ENCODE peak calls at places on chromosomes 1 and 21, in nine cellular contexts. One of them, this sample, is unnamed. For H3K36me3, the result is how much of the 10 kb centered on the place peaks cover.

GRCh38 chr21:34796518-34797201 is 127.9 kb downstream of the CLIC6 start:
- DNase-seq in colonic mucosa: peak
- DNase-seq in MG63: no peak
- DNase-seq in mesendoderm: peak
- DNase-seq in aorta: no peak
- DNase-seq in PC-3: peak
- DNase-seq in adrenal gland: no peak
- DNase-seq in hepatocyte: peak
- DNase-seq in IMR-90: no peak
- DNase-seq in this sample: peak

GRCh38 chr21:31213787-31214186 is 130.3 kb downstream of the TIAM1 start:
- DNase-seq in MG63: no peak
- DNase-seq in aorta: no peak
- DNase-seq in IMR-90: no peak
- DNase-seq in PC-3: peak
- DNase-seq in adrenal gland: no peak
- DNase-seq in colonic mucosa: no peak
- DNase-seq in hepatocyte: no peak
- DNase-seq in mesendoderm: no peak
- DNase-seq in this sample: no peak

GRCh38 chr1:216533786-216534185 is 110.5 kb upstream of the USH2A start:
- DNase-seq in IMR-90: no peak
- DNase-seq in adrenal gland: no peak
- DNase-seq in colonic mucosa: no peak
- DNase-seq in aorta: no peak
- DNase-seq in PC-3: no peak
- DNase-seq in hepatocyte: no peak
- DNase-seq in mesendoderm: no peak
- DNase-seq in MG63: no peak
- DNase-seq in this sample: no peak

GRCh38 chr1:244945109-244945671 is 80.8 kb upstream of the HNRNPU start:
- DNase-seq in IMR-90: no peak
- DNase-seq in MG63: no peak
- DNase-seq in PC-3: no peak
- DNase-seq in aorta: no peak
- DNase-seq in mesendoderm: no peak
- DNase-seq in adrenal gland: no peak
- DNase-seq in colonic mucosa: no peak
- DNase-seq in hepatocyte: no peak
- DNase-seq in this sample: no peak

GRCh38 chr1:169529068-169529642 is 43.4 kb upstream of the SLC19A2 start:
- DNase-seq in mesendoderm: peak
- DNase-seq in IMR-90: no peak
- DNase-seq in adrenal gland: no peak
- DNase-seq in colonic mucosa: peak
- DNase-seq in MG63: peak
- DNase-seq in PC-3: peak
- DNase-seq in aorta: no peak
- DNase-seq in hepatocyte: peak
- DNase-seq in this sample: no peak

GRCh38 chr21:26093094-26093493 is 77.5 kb downstream of the APP start:
- DNase-seq in PC-3: peak
- DNase-seq in hepatocyte: no peak
- DNase-seq in colonic mucosa: no peak
- DNase-seq in aorta: no peak
- DNase-seq in mesendoderm: no peak
- DNase-seq in IMR-90: peak
- DNase-seq in adrenal gland: no peak
- DNase-seq in MG63: no peak
- DNase-seq in this sample: no peak

GRCh38 chr21:45279446-45280177 is 8.1 kb downstream of the POFUT2 start:
- DNase-seq in hepatocyte: no peak
- DNase-seq in MG63: no peak
- DNase-seq in mesendoderm: no peak
- DNase-seq in aorta: no peak
- DNase-seq in PC-3: no peak
- DNase-seq in adrenal gland: peak
- DNase-seq in colonic mucosa: no peak
- DNase-seq in IMR-90: no peak
- DNase-seq in this sample: peak

GRCh38 chr1:150516616-150517015 is 1.1 kb downstream of the FALEC start:
- DNase-seq in hepatocyte: no peak
- DNase-seq in PC-3: no peak
- DNase-seq in mesendoderm: no peak
- DNase-seq in IMR-90: no peak
- DNase-seq in MG63: no peak
- DNase-seq in adrenal gland: no peak
- DNase-seq in aorta: no peak
- DNase-seq in colonic mucosa: no peak
- DNase-seq in this sample: no peak

GRCh38 chr1:44828841-44829440 is 14.1 kb downstream of the PTCH2 start:
- DNase-seq in MG63: no peak
- DNase-seq in colonic mucosa: no peak
- DNase-seq in hepatocyte: no peak
- DNase-seq in PC-3: no peak
- DNase-seq in IMR-90: no peak
- DNase-seq in aorta: peak
- DNase-seq in mesendoderm: no peak
- DNase-seq in adrenal gland: no peak
- DNase-seq in this sample: no peak

GRCh38 chr1:218656301-218657037 is 311.3 kb downstream of the TGFB2 start:
- DNase-seq in colonic mucosa: no peak
- DNase-seq in IMR-90: no peak
- DNase-seq in PC-3: peak
- DNase-seq in adrenal gland: no peak
- DNase-seq in mesendoderm: no peak
- DNase-seq in MG63: peak
- DNase-seq in aorta: no peak
- DNase-seq in hepatocyte: no peak
- DNase-seq in this sample: no peak

GRCh38 chr1:66298427-66298826 is 235.5 kb upstream of the SGIP1 start:
- DNase-seq in adrenal gland: no peak
- DNase-seq in PC-3: peak
- DNase-seq in aorta: no peak
- DNase-seq in mesendoderm: no peak
- DNase-seq in IMR-90: no peak
- DNase-seq in colonic mucosa: peak
- DNase-seq in MG63: no peak
- DNase-seq in hepatocyte: no peak
- DNase-seq in this sample: no peak

GRCh38 chr1:119779869-119780356 is 11.2 kb upstream of the HMGCS2 start:
- DNase-seq in mesendoderm: peak
- DNase-seq in PC-3: peak
- DNase-seq in aorta: no peak
- DNase-seq in MG63: no peak
- DNase-seq in adrenal gland: peak
- DNase-seq in colonic mucosa: peak
- DNase-seq in hepatocyte: peak
- DNase-seq in IMR-90: peak
- DNase-seq in this sample: no peak

DNA sequence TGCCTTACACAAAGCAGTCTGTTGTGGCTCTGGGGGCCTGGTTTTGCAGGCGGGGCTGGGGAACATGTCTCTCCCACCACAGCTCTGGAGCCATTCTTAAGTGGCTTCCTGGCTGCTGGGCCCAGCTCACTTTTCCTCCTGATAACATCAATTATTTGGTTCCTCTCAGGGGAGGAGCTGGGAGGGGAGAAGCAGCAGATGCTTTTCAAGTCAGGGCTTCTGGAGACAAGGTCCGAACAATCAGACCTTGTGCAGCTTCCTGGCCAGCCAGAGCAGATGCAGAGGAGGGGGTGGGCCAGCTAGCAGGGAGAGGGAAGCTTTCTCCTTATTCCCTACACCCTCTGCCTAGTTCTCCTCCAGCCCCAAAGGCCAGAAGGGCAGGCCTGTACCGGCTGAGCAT is 3.7 kb upstream of the PAQR6 start:
- DNase-seq in mesendoderm: peak
- DNase-seq in IMR-90: no peak
- DNase-seq in hepatocyte: no peak
- DNase-seq in MG63: no peak
- DNase-seq in aorta: no peak
- DNase-seq in adrenal gland: no peak
- DNase-seq in colonic mucosa: no peak
- DNase-seq in PC-3: no peak
- DNase-seq in this sample: no peak
- H3K36me3 ChIP-seq in mesendoderm: under half
- H3K36me3 ChIP-seq in IMR-90: half or more
- H3K36me3 ChIP-seq in hepatocyte: under half
- H3K36me3 ChIP-seq in MG63: half or more
- H3K36me3 ChIP-seq in aorta: under half
- H3K36me3 ChIP-seq in adrenal gland: half or more
- H3K36me3 ChIP-seq in colonic mucosa: under half
- H3K36me3 ChIP-seq in PC-3: half or more
- H3K36me3 ChIP-seq in this sample: half or more

GRCh38 chr1:107804746-107805145 is 160.2 kb downstream of the VAV3 start:
- DNase-seq in aorta: no peak
- DNase-seq in PC-3: no peak
- DNase-seq in hepatocyte: no peak
- DNase-seq in MG63: no peak
- DNase-seq in colonic mucosa: no peak
- DNase-seq in mesendoderm: no peak
- DNase-seq in adrenal gland: no peak
- DNase-seq in IMR-90: no peak
- DNase-seq in this sample: no peak

GRCh38 chr1:107804134-107804533 is 160.8 kb downstream of the VAV3 start:
- DNase-seq in hepatocyte: no peak
- DNase-seq in PC-3: no peak
- DNase-seq in mesendoderm: no peak
- DNase-seq in adrenal gland: no peak
- DNase-seq in colonic mucosa: no peak
- DNase-seq in aorta: no peak
- DNase-seq in MG63: no peak
- DNase-seq in IMR-90: no peak
- DNase-seq in this sample: no peak

GRCh38 chr1:107803579-107803978 is 161.4 kb downstream of the VAV3 start:
- DNase-seq in colonic mucosa: no peak
- DNase-seq in aorta: no peak
- DNase-seq in adrenal gland: no peak
- DNase-seq in PC-3: no peak
- DNase-seq in MG63: no peak
- DNase-seq in mesendoderm: no peak
- DNase-seq in IMR-90: no peak
- DNase-seq in hepatocyte: no peak
- DNase-seq in this sample: no peak

GRCh38 chr1:107806902-107807301 is 158.1 kb downstream of the VAV3 start:
- DNase-seq in adrenal gland: no peak
- DNase-seq in mesendoderm: no peak
- DNase-seq in PC-3: no peak
- DNase-seq in colonic mucosa: no peak
- DNase-seq in hepatocyte: no peak
- DNase-seq in aorta: no peak
- DNase-seq in MG63: no peak
- DNase-seq in IMR-90: no peak
- DNase-seq in this sample: no peak

DNA sequence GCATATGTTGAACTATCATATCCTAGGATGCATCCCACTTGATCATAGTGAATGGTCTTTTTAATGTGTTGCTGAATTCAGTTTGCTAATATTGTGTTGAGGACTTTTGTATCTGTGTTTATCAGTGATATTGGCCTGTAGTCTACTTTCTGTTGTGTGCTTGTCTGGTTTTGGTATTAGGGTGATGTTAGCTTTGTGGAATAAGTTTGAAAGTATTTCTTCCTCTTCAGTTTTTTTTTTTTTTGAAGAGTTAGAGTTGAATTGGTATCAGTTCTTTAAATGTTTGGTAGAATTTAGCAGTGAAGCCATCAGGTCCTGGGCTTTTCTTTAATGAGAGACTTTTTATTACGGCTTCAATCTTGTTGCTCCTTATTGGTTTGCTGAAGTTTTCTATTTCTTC is 162.3 kb downstream of the VAV3 start:
- DNase-seq in IMR-90: no peak
- DNase-seq in hepatocyte: no peak
- DNase-seq in colonic mucosa: no peak
- DNase-seq in aorta: no peak
- DNase-seq in adrenal gland: no peak
- DNase-seq in MG63: no peak
- DNase-seq in PC-3: no peak
- DNase-seq in mesendoderm: no peak
- DNase-seq in this sample: no peak
- H3K4me3 ChIP-seq in IMR-90: no peak
- H3K4me3 ChIP-seq in hepatocyte: no peak
- H3K4me3 ChIP-seq in colonic mucosa: no peak
- H3K4me3 ChIP-seq in aorta: no peak
- H3K4me3 ChIP-seq in adrenal gland: no peak
- H3K4me3 ChIP-seq in MG63: no peak
- H3K4me3 ChIP-seq in PC-3: no peak
- H3K4me3 ChIP-seq in mesendoderm: no peak
- H3K4me3 ChIP-seq in this sample: no peak

DNA sequence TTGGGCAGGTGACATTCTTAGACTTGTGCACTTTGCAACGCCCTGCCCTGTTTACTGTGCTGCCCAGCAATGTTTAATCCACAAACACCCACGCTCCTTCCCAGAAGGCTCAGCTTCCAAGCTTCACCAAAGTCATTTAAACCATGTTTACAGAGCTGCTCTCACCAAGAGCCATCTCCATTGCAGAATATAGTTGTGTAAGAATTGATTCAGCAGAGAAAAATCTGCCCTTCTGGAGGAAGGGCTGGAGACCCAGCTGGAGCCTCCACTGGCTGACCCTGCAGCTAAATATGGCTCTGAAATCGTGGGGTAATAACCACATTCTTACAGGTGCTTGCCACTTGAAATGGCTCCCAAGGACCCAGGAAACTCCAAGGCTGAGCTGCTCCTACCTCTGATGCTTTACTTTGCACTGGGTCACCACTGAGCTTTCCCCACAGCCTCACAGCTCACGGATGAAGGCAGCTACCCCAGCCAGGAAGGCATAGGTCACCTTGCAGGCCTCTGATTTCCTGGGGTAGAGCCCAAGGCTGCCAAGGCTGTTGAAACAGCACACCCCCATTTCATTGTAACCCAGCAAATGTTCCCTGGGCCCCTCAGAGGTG is 8.8 kb downstream of the CAPN2 start:
- DNase-seq in adrenal gland: peak
- DNase-seq in hepatocyte: peak
- DNase-seq in mesendoderm: no peak
- DNase-seq in PC-3: peak
- DNase-seq in IMR-90: peak
- DNase-seq in colonic mucosa: peak
- DNase-seq in MG63: peak
- DNase-seq in aorta: no peak
- DNase-seq in this sample: no peak
- H3K36me3 ChIP-seq in adrenal gland: under half
- H3K36me3 ChIP-seq in hepatocyte: under half
- H3K36me3 ChIP-seq in mesendoderm: under half
- H3K36me3 ChIP-seq in PC-3: half or more
- H3K36me3 ChIP-seq in IMR-90: under half
- H3K36me3 ChIP-seq in colonic mucosa: under half
- H3K36me3 ChIP-seq in MG63: half or more
- H3K36me3 ChIP-seq in aorta: under half
- H3K36me3 ChIP-seq in this sample: under half

GRCh38 chr1:85372683-85373446 is 92.1 kb downstream of the DDAH1 start:
- DNase-seq in hepatocyte: no peak
- DNase-seq in mesendoderm: no peak
- DNase-seq in IMR-90: peak
- DNase-seq in PC-3: no peak
- DNase-seq in aorta: no peak
- DNase-seq in adrenal gland: peak
- DNase-seq in MG63: no peak
- DNase-seq in colonic mucosa: no peak
- DNase-seq in this sample: no peak
- H3K4me3 ChIP-seq in hepatocyte: no peak
- H3K4me3 ChIP-seq in mesendoderm: no peak
- H3K4me3 ChIP-seq in IMR-90: no peak
- H3K4me3 ChIP-seq in PC-3: no peak
- H3K4me3 ChIP-seq in aorta: no peak
- H3K4me3 ChIP-seq in adrenal gland: no peak
- H3K4me3 ChIP-seq in MG63: no peak
- H3K4me3 ChIP-seq in colonic mucosa: no peak
- H3K4me3 ChIP-seq in this sample: no peak

This sample was measured in WERI-Rb-1.